ENCODE peak calls at places on chromosome 19, in nine cellular contexts. L, S, O, V, J, K, U, E and X are unnamed samples.

GRCh38 chr19:28137772-28138171 is 1075.2 kb downstream of the UQCRFS1 start:
- DNase-seq in J (no peak), O (no peak), V (no peak), S (no peak), E (no peak), K (no peak), L (no peak), U (no peak), X (no peak)

GRCh38 chr19:30076101-30076551 is 134.1 kb downstream of the URI1 start:
- DNase-seq in V (no peak), L (no peak), E (no peak), J (no peak), S (no peak), U (no peak), O (no peak), K (no peak), X (peak)

GRCh38 chr19:9917322-9917721 is 19.0 kb downstream of the OLFM2 start:
- DNase-seq in U (peak), E (peak), O (peak), L (peak), J (peak), V (peak), S (peak), K (no peak), X (peak)

GRCh38 chr19:16366433-16367268 is 42.0 kb downstream of the KLF2 start:
- DNase-seq in K (peak), S (no peak), O (no peak), L (no peak), J (peak), E (no peak), V (no peak), U (peak), X (peak)

GRCh38 chr19:2575734-2576481 is 100.0 kb downstream of the GADD45B start:
- DNase-seq in O (no peak), E (peak), V (no peak), J (no peak), S (no peak), K (no peak), L (peak), U (peak), X (no peak)

GRCh38 chr19:33819496-33819874 is 22.8 kb downstream of the KCTD15 start:
- DNase-seq in U (no peak), V (peak), K (no peak), S (no peak), O (no peak), L (no peak), E (no peak), J (no peak), X (peak)

GRCh38 chr19:33040994-33041827 is 23.5 kb downstream of the RHPN2 start:
- DNase-seq in E (no peak), S (peak), V (no peak), K (no peak), L (peak), U (peak), O (peak), J (no peak), X (no peak)

GRCh38 chr19:52778811-52779210 is 7.8 kb downstream of the ZNF600 start:
- DNase-seq in V (no peak), J (no peak), S (no peak), O (no peak), U (no peak), K (no peak), E (no peak), L (peak), X (no peak)

GRCh38 chr19:19538077-19538764 is at the start of gene CILP2:
- DNase-seq in O (peak), V (peak), S (no peak), U (peak), L (peak), E (peak), J (peak), K (no peak), X (peak)

GRCh38 chr19:15871570-15871969 is 26.3 kb downstream of the CYP4F2 start:
- DNase-seq in K (no peak), V (no peak), U (no peak), S (peak), O (no peak), J (no peak), L (no peak), E (no peak), X (no peak)

GRCh38 chr19:31408460-31409124 is 59.4 kb upstream of the TSHZ3 start:
- DNase-seq in O (peak), K (no peak), J (no peak), S (no peak), V (no peak), E (no peak), L (peak), U (peak), X (no peak)

GRCh38 chr19:46990998-46991676 is 28.5 kb upstream of the NPAS1 start:
- DNase-seq in J (peak), U (peak), K (peak), L (peak), V (peak), E (peak), O (peak), S (peak), X (peak)

GRCh38 chr19:23882493-23882892 is 32.2 kb upstream of the ZNF726 start:
- DNase-seq in L (peak), U (peak), V (no peak), S (no peak), E (no peak), K (no peak), J (no peak), O (no peak), X (no peak)

GRCh38 chr19:44757735-44758505 is 9.4 kb downstream of the BCL3 start:
- DNase-seq in U (peak), J (no peak), E (peak), L (no peak), S (no peak), K (no peak), O (no peak), V (peak), X (peak)

GRCh38 chr19:55691561-55692481 is 16.8 kb downstream of the EPN1 start:
- DNase-seq in O (no peak), J (no peak), K (no peak), V (no peak), L (no peak), E (no peak), S (no peak), U (no peak), X (no peak)

GRCh38 chr19:16325161-16325527 is 518 bp downstream of the KLF2 start:
- DNase-seq in E (peak), V (peak), S (no peak), K (peak), J (peak), L (peak), O (no peak), U (peak), X (peak)

GRCh38 chr19:17070421-17070820 is 4.8 kb downstream of the HAUS8 start:
- DNase-seq in E (no peak), J (no peak), V (no peak), K (no peak), O (no peak), S (no peak), L (no peak), U (no peak), X (no peak)

GRCh38 chr19:10602330-10603083 is 15.4 kb upstream of the AP1M2 start:
- DNase-seq in O (peak), V (peak), K (peak), J (peak), E (peak), S (peak), L (peak), U (peak), X (peak)

GRCh38 chr19:36115453-36116343 is at the start of gene TBCB:
- DNase-seq in J (peak), L (peak), O (no peak), K (peak), S (no peak), U (no peak), V (peak), E (peak), X (peak)

GRCh38 chr19:43618921-43619261 is 538 bp downstream of the ZNF428 start:
- DNase-seq in K (peak), S (no peak), U (peak), O (peak), V (no peak), J (peak), L (peak), E (peak), X (no peak)

GRCh38 chr19:16779539-16780163 is 49.5 kb upstream of the SIN3B start:
- DNase-seq in O (no peak), J (no peak), S (no peak), K (no peak), L (no peak), U (no peak), E (no peak), V (no peak), X (no peak)

GRCh38 chr19:58181902-58182576 is 822 bp upstream of the ZNF274 start:
- DNase-seq in O (peak), S (no peak), U (no peak), L (peak), E (no peak), V (peak), J (peak), K (peak), X (peak)

GRCh38 chr19:5829567-5830315 is 9.8 kb downstream of the FUT6 start:
- DNase-seq in E (no peak), V (no peak), U (no peak), S (no peak), J (no peak), K (no peak), O (no peak), L (no peak), X (no peak)

DNA sequence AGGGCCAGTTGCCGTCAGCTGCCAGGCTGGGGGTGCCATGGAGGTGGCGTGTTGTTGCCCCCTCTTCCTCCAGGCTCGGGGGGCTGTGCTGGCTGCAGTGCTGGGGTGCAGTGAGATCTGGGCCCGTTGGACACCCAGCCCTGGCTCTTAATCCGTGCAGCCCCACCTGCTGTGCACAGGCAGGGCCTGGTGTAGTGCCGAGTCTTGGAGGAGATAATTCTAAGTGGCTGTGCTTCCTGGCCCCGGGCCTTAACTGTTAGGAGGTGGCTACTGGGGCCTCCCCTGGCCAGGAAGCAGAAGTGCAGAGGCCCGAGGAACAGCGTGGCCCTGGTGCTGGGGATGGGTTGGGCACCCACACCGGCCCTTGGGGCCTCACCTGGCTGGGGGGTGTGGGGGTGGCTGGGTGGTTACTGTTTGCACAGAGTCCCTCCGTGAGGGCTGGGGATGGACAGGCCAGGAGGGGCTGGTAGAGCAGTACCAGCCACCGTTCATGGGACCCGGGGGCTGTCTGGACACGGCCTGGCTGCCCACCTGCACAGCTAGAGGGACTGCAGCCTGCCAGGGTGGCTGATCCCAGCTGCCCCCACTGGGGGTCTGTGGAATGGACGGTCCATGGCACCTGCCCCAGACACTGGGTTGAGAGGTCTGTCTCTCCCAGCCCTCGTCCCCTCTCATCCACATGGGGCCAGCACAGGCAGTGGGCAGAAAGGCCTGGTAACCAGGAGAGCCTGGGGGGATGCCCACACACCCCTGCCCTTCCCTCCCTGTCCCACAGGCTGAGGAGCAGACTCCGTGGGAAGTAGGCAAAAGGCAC is 3.3 kb downstream of the GPX4 start:
- DNase-seq in V (no peak), O (peak), L (peak), E (no peak), K (no peak), S (no peak), J (no peak), U (peak), X (peak)
- TF ChIP-seq EZH2phosphoT487 in V (no peak), O (no peak), L (no peak), E (no peak), K (no peak), S (no peak), J (no peak), U (no peak), X (no peak)

DNA sequence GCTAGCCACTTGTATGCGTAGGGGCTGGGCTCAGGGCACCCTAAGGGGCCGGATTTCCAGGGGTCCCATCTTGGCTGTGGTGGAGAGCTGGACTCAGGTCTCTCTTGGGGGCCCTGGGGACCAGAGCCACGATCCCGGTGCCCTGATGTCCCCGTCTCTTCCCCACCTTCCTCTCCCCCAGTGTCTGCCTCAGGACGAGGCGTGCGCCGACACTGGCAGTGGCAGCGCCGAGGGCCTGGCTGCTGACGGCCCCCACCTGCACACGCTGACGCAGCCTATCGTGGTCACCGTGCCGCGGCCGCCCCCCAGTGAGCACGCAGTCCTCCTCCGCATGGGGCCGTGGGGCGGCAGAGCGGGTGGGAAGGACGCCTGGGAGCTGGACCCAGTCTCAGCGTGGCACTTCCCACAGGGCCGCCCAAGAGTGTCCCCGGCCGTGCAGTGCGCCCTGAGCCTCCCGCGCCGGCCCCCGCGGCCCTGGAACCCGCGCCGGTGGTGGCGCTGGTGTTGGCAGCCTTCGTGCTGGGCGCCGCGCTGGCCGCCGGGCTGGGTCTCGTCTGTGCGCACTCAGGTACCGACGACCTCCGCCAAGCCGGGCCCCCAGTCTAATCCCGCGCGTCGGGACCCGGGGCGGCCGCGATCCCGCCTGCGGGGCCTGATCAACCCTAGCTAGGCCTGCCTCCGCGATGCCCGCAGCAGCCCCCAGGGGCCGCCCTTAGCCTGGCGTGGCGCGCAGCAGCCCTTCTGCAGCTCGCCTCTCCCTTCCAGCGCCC is 2.7 kb upstream of the SNAPC2 start:
- DNase-seq in S (no peak), L (peak), O (peak), E (peak), U (peak), J (peak), K (peak), V (peak), X (peak)
- TF ChIP-seq EZH2phosphoT487 in S (no peak), L (no peak), O (no peak), E (no peak), U (no peak), J (no peak), K (no peak), V (peak), X (no peak)

GRCh38 chr19:576768-577438 is 4.5 kb downstream of the BSG start:
- DNase-seq in L (no peak), U (no peak), S (no peak), K (no peak), E (no peak), V (no peak), J (no peak), O (no peak), X (no peak)
- TF ChIP-seq EZH2phosphoT487 in L (no peak), U (no peak), S (no peak), K (no peak), E (no peak), V (no peak), J (no peak), O (no peak), X (no peak)

GRCh38 chr19:54317965-54318240 is 4.9 kb upstream of the LILRA5 start:
- DNase-seq in O (no peak), L (no peak), U (no peak), V (no peak), J (no peak), K (no peak), S (no peak), E (no peak), X (no peak)

GRCh38 chr19:54319049-54319448 is 6.1 kb upstream of the LILRA5 start:
- DNase-seq in O (no peak), L (no peak), J (peak), K (no peak), E (no peak), V (no peak), U (no peak), S (no peak), X (no peak)

GRCh38 chr19:54317108-54317964 is 4.4 kb upstream of the LILRA5 start:
- DNase-seq in V (no peak), K (no peak), J (no peak), O (no peak), U (no peak), L (no peak), E (no peak), S (no peak), X (peak)

GRCh38 chr19:54315956-54316355 is 3.0 kb upstream of the LILRA5 start:
- DNase-seq in L (no peak), K (no peak), E (no peak), J (no peak), U (no peak), V (no peak), O (no peak), S (no peak), X (no peak)

DNA sequence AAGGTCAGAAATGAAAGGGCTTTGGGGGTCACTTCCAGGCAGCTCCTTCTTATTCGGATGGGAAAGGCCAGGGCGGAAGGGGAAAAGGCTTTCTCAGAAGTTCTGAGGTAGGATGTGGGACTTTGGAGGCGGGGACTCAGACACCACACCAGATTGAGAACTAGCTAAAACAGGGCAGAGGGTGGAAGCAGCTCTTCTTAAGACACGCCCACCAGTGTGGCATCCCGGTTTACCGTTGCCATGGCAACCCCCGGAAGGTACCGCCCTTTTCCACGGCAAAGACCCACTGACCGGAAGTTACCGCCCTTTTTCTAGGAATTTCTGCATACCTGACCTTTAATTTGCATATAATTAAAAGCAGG is 3.8 kb upstream of the LILRA5 start:
- DNase-seq in E (no peak), J (peak), U (no peak), L (peak), S (no peak), V (peak), O (no peak), K (no peak), X (peak)
- TF ChIP-seq EZH2phosphoT487 in E (no peak), J (no peak), U (no peak), L (no peak), S (no peak), V (no peak), O (no peak), K (no peak), X (no peak)

GRCh38 chr19:40559394-40559793 is 17.3 kb upstream of the SHKBP1 start:
- DNase-seq in K (no peak), O (no peak), L (no peak), E (no peak), J (no peak), U (no peak), S (no peak), V (no peak), X (no peak)

GRCh38 chr19:40555978-40556689 is 20.5 kb upstream of the SHKBP1 start:
- DNase-seq in V (no peak), L (no peak), J (no peak), U (no peak), S (no peak), E (no peak), K (no peak), O (no peak), X (no peak)

GRCh38 chr19:40560092-40560507 is 16.6 kb upstream of the SHKBP1 start:
- DNase-seq in U (no peak), L (no peak), V (no peak), O (no peak), E (no peak), K (no peak), S (no peak), J (no peak), X (peak)

GRCh38 chr19:40553885-40554857 is 22.5 kb upstream of the SHKBP1 start:
- DNase-seq in L (no peak), O (no peak), V (peak), J (no peak), K (no peak), E (no peak), S (no peak), U (no peak), X (peak)

GRCh38 chr19:40556953-40557530 is 19.6 kb upstream of the SHKBP1 start:
- DNase-seq in S (no peak), K (no peak), V (no peak), J (no peak), E (no peak), L (no peak), U (no peak), O (no peak), X (no peak)
- TF ChIP-seq EZH2phosphoT487 in S (no peak), K (no peak), V (no peak), J (no peak), E (no peak), L (no peak), U (no peak), O (no peak), X (no peak)

DNA sequence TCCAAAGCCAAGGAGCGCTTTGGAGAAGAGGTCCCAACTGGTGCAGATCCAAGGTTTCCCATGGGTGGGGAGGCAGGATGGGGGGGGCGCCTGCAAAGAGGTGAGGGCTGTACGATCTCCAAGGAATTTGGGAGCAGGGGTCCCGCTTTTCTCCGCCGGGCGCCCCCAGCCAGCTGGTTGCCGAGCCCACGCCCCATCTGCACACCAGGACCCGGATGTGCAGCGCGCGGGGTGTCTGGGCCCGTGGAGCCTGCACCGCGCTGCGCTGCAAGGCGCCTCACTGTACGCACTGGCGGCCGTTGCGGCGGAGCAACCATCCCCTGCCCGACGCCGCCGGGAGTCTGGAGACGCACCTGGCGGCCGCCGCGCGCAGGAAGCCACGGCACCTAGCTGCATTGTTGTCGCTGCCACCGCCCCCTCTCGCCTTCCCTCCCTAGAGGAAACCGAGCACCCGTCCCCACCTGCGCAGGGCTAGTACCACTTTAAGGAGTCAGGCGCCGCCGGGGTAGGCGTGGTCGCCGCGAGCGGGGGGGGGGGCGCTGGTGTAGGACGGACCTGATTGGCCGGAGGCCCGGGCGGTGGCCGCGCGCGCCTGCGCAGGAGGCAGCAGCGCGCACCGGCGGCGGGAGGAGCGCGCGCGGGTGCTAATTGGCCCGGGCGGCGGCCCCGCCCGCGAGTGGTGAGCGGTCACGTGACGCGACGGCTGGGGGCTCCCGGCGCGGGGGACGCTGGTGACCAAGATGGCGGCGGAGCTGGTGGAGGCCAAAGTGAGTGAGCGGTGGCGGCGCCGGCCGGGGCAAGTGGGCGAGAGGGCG is at the start of gene PIAS4:
- DNase-seq in O (peak), J (peak), S (peak), K (peak), V (peak), U (peak), E (peak), L (peak), X (peak)
- TF ChIP-seq EZH2phosphoT487 in O (no peak), J (no peak), S (no peak), K (no peak), V (no peak), U (no peak), E (no peak), L (no peak), X (no peak)

GRCh38 chr19:37845932-37846331 is 60.5 kb downstream of the WDR87 start:
- DNase-seq in L (peak), S (no peak), U (no peak), E (no peak), J (no peak), K (no peak), V (no peak), O (no peak), X (no peak)
- TF ChIP-seq EZH2phosphoT487 in L (no peak), S (no peak), U (no peak), E (no peak), J (no peak), K (no peak), V (no peak), O (no peak), X (no peak)